ENCODE peak calls at places on chromosomes 2 and 18, in five cellular contexts. E, Q, J, L and O are unnamed samples.

GRCh38 chr18:21632393-21632792 is 20.3 kb downstream of the SNRPD1 start:
- DNase-seq in E (no peak), Q (no peak), J (no peak), L (no peak), O (no peak)

GRCh38 chr2:9280204-9280603 is 73.6 kb downstream of the ASAP2 start:
- DNase-seq in E (no peak), Q (no peak), J (no peak), L (no peak), O (no peak)

GRCh38 chr2:72561621-72562318 is 264.1 kb downstream of the EXOC6B start:
- DNase-seq in E (peak; percentile 49), Q (no peak), J (no peak), L (no peak), O (peak; percentile 16)

GRCh38 chr2:234669001-234669400 is 172.1 kb upstream of the ARL4C start:
- DNase-seq in E (no peak), Q (no peak), J (no peak), L (no peak), O (no peak)

GRCh38 chr2:187529977-187530721 is 24.1 kb downstream of the TFPI start:
- DNase-seq in E (no peak), Q (no peak), J (no peak), L (no peak), O (no peak)

GRCh38 chr2:15919716-15920444 is 20.5 kb upstream of the MYCN start:
- DNase-seq in E (no peak), Q (no peak), J (no peak), L (no peak), O (no peak)

GRCh38 chr18:58449366-58449935 is 179.4 kb downstream of the ALPK2 start:
- DNase-seq in E (no peak), Q (no peak), J (no peak), L (no peak), O (peak; percentile 17)

GRCh38 chr2:177393824-177394614 is 1.4 kb downstream of the AGPS start:
- DNase-seq in E (no peak), Q (no peak), J (no peak), L (no peak), O (no peak)

GRCh38 chr2:99881901-99882591 is 260.3 kb downstream of the AFF3 start:
- DNase-seq in E (peak; percentile 73), Q (no peak), J (peak; percentile 52), L (no peak), O (no peak)

GRCh38 chr2:145352499-145352898 is 832.6 kb upstream of the ZEB2 start:
- DNase-seq in E (no peak), Q (no peak), J (no peak), L (no peak), O (no peak)

GRCh38 chr2:123839326-123839725 is 185.8 kb upstream of the CNTNAP5 start:
- DNase-seq in E (no peak), Q (no peak), J (no peak), L (no peak), O (no peak)

GRCh38 chr2:174334781-174335604 is at the start of gene SP9:
- DNase-seq in E (peak; percentile 89), Q (no peak), J (peak; percentile 83), L (peak; percentile 30), O (no peak)

GRCh38 chr2:63444565-63445288 is 143.6 kb downstream of the WDPCP start:
- DNase-seq in E (no peak), Q (no peak), J (no peak), L (no peak), O (no peak)

GRCh38 chr2:128901572-128902391 is 583.1 kb upstream of the HS6ST1 start:
- DNase-seq in E (no peak), Q (no peak), J (no peak), L (no peak), O (no peak)

GRCh38 chr2:113965644-113966043 is 75.8 kb downstream of the ACTR3 start:
- DNase-seq in E (no peak), Q (peak; percentile 38), J (peak; percentile 16), L (no peak), O (no peak)

GRCh38 chr2:236107536-236107935 is 60.6 kb downstream of the GBX2 start:
- DNase-seq in E (no peak), Q (no peak), J (no peak), L (no peak), O (no peak)

GRCh38 chr2:42917374-42918017 is 125.1 kb upstream of the HAAO start:
- DNase-seq in E (no peak), Q (no peak), J (no peak), L (no peak), O (no peak)

GRCh38 chr18:60372598-60372997 is at the start of gene MC4R:
- DNase-seq in E (peak; percentile 64), Q (peak; percentile 48), J (peak; percentile 54), L (no peak), O (peak; percentile 1)

GRCh38 chr2:129796216-129796615 is 183.2 kb upstream of the RAB6C start:
- DNase-seq in E (no peak), Q (no peak), J (no peak), L (no peak), O (no peak)

GRCh38 chr2:9739508-9739907 is 103.8 kb upstream of the TAF1B start:
- DNase-seq in E (no peak), Q (no peak), J (no peak), L (no peak), O (no peak)

GRCh38 chr2:66414896-66415295 is 20.0 kb upstream of the MEIS1 start:
- DNase-seq in E (no peak), Q (no peak), J (no peak), L (no peak), O (no peak)

GRCh38 chr2:143844986-143845385 is 674.9 kb downstream of the ZEB2 start:
- DNase-seq in E (no peak), Q (no peak), J (no peak), L (no peak), O (no peak)

GRCh38 chr2:96105152-96105915 is 11.0 kb downstream of the ADRA2B start:
- DNase-seq in E (no peak), Q (no peak), J (no peak), L (no peak), O (no peak)

GRCh38 chr2:115422004-115422634 is 979.7 kb downstream of the DPP10 start:
- DNase-seq in E (no peak), Q (no peak), J (no peak), L (no peak), O (no peak)